ENCODE peak calls at places on chromosomes 5 and 9, in five cellular contexts. One of them, this sample, is unnamed.

GRCh38 chr5:113989278-113989912 is 372.5 kb upstream of the KCNN2 start:
- DNase-seq in Caki2: no peak
- DNase-seq in brain microvascular endothelial cell: no peak
- DNase-seq in activated effector memory CD4-positive, alpha-beta T cell treated with Interleukin-2 at 50 U/mL for 16 hours: no peak
- DNase-seq in GM13976: no peak
- DNase-seq in this sample: no peak

GRCh38 chr5:102450313-102450990 is 48.3 kb downstream of the SLCO6A1 start:
- DNase-seq in Caki2: no peak
- DNase-seq in GM13976: no peak
- DNase-seq in activated effector memory CD4-positive, alpha-beta T cell treated with Interleukin-2 at 50 U/mL for 16 hours: no peak
- DNase-seq in brain microvascular endothelial cell: peak
- DNase-seq in this sample: no peak

GRCh38 chr9:98502976-98503325 is 205.8 kb downstream of the GABBR2 start:
- DNase-seq in GM13976: no peak
- DNase-seq in Caki2: no peak
- DNase-seq in brain microvascular endothelial cell: peak
- DNase-seq in activated effector memory CD4-positive, alpha-beta T cell treated with Interleukin-2 at 50 U/mL for 16 hours: no peak
- DNase-seq in this sample: no peak

GRCh38 chr5:124580925-124581821 is 165.3 kb downstream of the ZNF608 start:
- DNase-seq in brain microvascular endothelial cell: peak
- DNase-seq in GM13976: no peak
- DNase-seq in Caki2: peak
- DNase-seq in activated effector memory CD4-positive, alpha-beta T cell treated with Interleukin-2 at 50 U/mL for 16 hours: no peak
- DNase-seq in this sample: no peak

GRCh38 chr9:81264516-81264915 is 424.8 kb downstream of the TLE1 start:
- DNase-seq in GM13976: no peak
- DNase-seq in activated effector memory CD4-positive, alpha-beta T cell treated with Interleukin-2 at 50 U/mL for 16 hours: no peak
- DNase-seq in Caki2: no peak
- DNase-seq in brain microvascular endothelial cell: peak
- DNase-seq in this sample: no peak

GRCh38 chr5:169696621-169697517 is 59.8 kb downstream of the DOCK2 start:
- DNase-seq in brain microvascular endothelial cell: no peak
- DNase-seq in GM13976: no peak
- DNase-seq in Caki2: no peak
- DNase-seq in activated effector memory CD4-positive, alpha-beta T cell treated with Interleukin-2 at 50 U/mL for 16 hours: no peak
- DNase-seq in this sample: no peak

GRCh38 chr5:52757991-52758390 is 29.7 kb upstream of the ITGA1 start:
- DNase-seq in activated effector memory CD4-positive, alpha-beta T cell treated with Interleukin-2 at 50 U/mL for 16 hours: no peak
- DNase-seq in GM13976: no peak
- DNase-seq in Caki2: no peak
- DNase-seq in brain microvascular endothelial cell: peak
- DNase-seq in this sample: no peak

GRCh38 chr5:97915101-97915500 is 732.1 kb upstream of the RIOK2 start:
- DNase-seq in GM13976: no peak
- DNase-seq in brain microvascular endothelial cell: no peak
- DNase-seq in activated effector memory CD4-positive, alpha-beta T cell treated with Interleukin-2 at 50 U/mL for 16 hours: no peak
- DNase-seq in Caki2: no peak
- DNase-seq in this sample: no peak

GRCh38 chr5:38455797-38456330 is 100.6 kb downstream of the LIFR start:
- DNase-seq in GM13976: no peak
- DNase-seq in brain microvascular endothelial cell: no peak
- DNase-seq in Caki2: peak
- DNase-seq in activated effector memory CD4-positive, alpha-beta T cell treated with Interleukin-2 at 50 U/mL for 16 hours: no peak
- DNase-seq in this sample: no peak

GRCh38 chr5:136115183-136115865 is 17.3 kb upstream of the SMAD5 start:
- DNase-seq in GM13976: no peak
- DNase-seq in brain microvascular endothelial cell: no peak
- DNase-seq in activated effector memory CD4-positive, alpha-beta T cell treated with Interleukin-2 at 50 U/mL for 16 hours: no peak
- DNase-seq in Caki2: no peak
- DNase-seq in this sample: no peak

GRCh38 chr5:178826216-178826615 is 33.5 kb upstream of the ZNF354B start:
- DNase-seq in activated effector memory CD4-positive, alpha-beta T cell treated with Interleukin-2 at 50 U/mL for 16 hours: no peak
- DNase-seq in GM13976: no peak
- DNase-seq in Caki2: no peak
- DNase-seq in brain microvascular endothelial cell: no peak
- DNase-seq in this sample: no peak

GRCh38 chr5:1208743-1209551 is 7.6 kb downstream of the SLC6A19 start:
- DNase-seq in Caki2: peak
- DNase-seq in activated effector memory CD4-positive, alpha-beta T cell treated with Interleukin-2 at 50 U/mL for 16 hours: no peak
- DNase-seq in brain microvascular endothelial cell: no peak
- DNase-seq in GM13976: no peak
- DNase-seq in this sample: peak

GRCh38 chr5:54743997-54744788 is 226.6 kb downstream of the SNX18 start:
- DNase-seq in activated effector memory CD4-positive, alpha-beta T cell treated with Interleukin-2 at 50 U/mL for 16 hours: peak
- DNase-seq in Caki2: peak
- DNase-seq in brain microvascular endothelial cell: peak
- DNase-seq in GM13976: peak
- DNase-seq in this sample: peak

GRCh38 chr9:130707225-130707976 is 13.8 kb downstream of the EXOSC2 start:
- DNase-seq in Caki2: peak
- DNase-seq in brain microvascular endothelial cell: peak
- DNase-seq in GM13976: peak
- DNase-seq in activated effector memory CD4-positive, alpha-beta T cell treated with Interleukin-2 at 50 U/mL for 16 hours: peak
- DNase-seq in this sample: peak